ENCODE peak calls at places on chromosomes 5 and 9, in six cellular contexts. P is H9, H is mesendoderm, F is neuronal stem cell, X is H1, Y is mesenchymal stem cell. Z is an unnamed sample.

GRCh38 chr5:116864157-116864837 is 289.7 kb upstream of the SEMA6A start:
- DNase-seq in P (peak), H (peak), F (peak), X (peak), Y (peak), Z (no peak)

GRCh38 chr9:131537946-131538345 is 6.9 kb upstream of the UCK1 start:
- DNase-seq in P (no peak), H (no peak), F (no peak), X (no peak), Y (no peak), Z (no peak)

GRCh38 chr5:152883061-152883460 is 478.0 kb upstream of the NMUR2 start:
- DNase-seq in P (no peak), H (no peak), F (no peak), X (no peak), Y (no peak), Z (no peak)

GRCh38 chr9:132994410-132995120 is 16.1 kb downstream of the GFI1B start:
- DNase-seq in P (no peak), H (no peak), F (no peak), X (no peak), Y (peak), Z (peak)

GRCh38 chr5:130643321-130643720 is 521.7 kb downstream of the HINT1 start:
- DNase-seq in P (no peak), H (no peak), F (no peak), X (no peak), Y (no peak), Z (no peak)

GRCh38 chr9:22144226-22144625 is 135.1 kb upstream of the CDKN2B start:
- DNase-seq in P (no peak), H (no peak), F (no peak), X (no peak), Y (no peak), Z (peak)

GRCh38 chr9:16143310-16143709 is 590.5 kb downstream of the CCDC171 start:
- DNase-seq in P (no peak), H (no peak), F (no peak), X (no peak), Y (no peak), Z (peak)

GRCh38 chr5:165101709-165102108 is 1596.3 kb downstream of the MAT2B start:
- DNase-seq in P (no peak), H (no peak), F (no peak), X (no peak), Y (no peak), Z (no peak)

GRCh38 chr5:145743396-145744061 is 91.6 kb downstream of the PRELID2 start:
- DNase-seq in P (no peak), H (peak), F (no peak), X (no peak), Y (no peak), Z (no peak)

GRCh38 chr9:104750185-104750762 is 2.8 kb downstream of the NIPSNAP3A start:
- DNase-seq in P (no peak), H (no peak), F (no peak), X (no peak), Y (no peak), Z (no peak)

GRCh38 chr5:88488566-88488965 is 219.9 kb upstream of the TMEM161B start:
- DNase-seq in P (no peak), H (no peak), F (no peak), X (no peak), Y (no peak), Z (no peak)

GRCh38 chr9:83247732-83248131 is 184.8 kb upstream of the RASEF start:
- DNase-seq in P (no peak), H (no peak), F (no peak), X (no peak), Y (no peak), Z (no peak)

GRCh38 chr5:133051547-133052316 is at the start of gene HSPA4:
- DNase-seq in P (peak), H (peak), F (peak), X (peak), Y (peak), Z (peak)

GRCh38 chr9:34759432-34760134 is 49.6 kb upstream of the CCL21 start:
- DNase-seq in P (no peak), H (no peak), F (no peak), X (no peak), Y (no peak), Z (no peak)

GRCh38 chr5:40347981-40348725 is 331.6 kb upstream of the PTGER4 start:
- DNase-seq in P (no peak), H (no peak), F (no peak), X (no peak), Y (no peak), Z (no peak)

GRCh38 chr5:76579166-76579765 is 43.9 kb downstream of the F2RL2 start:
- DNase-seq in P (no peak), H (no peak), F (no peak), X (no peak), Y (peak), Z (peak)

GRCh38 chr9:125509476-125509875 is 197.5 kb downstream of the MAPKAP1 start:
- DNase-seq in P (no peak), H (no peak), F (no peak), X (peak), Y (peak), Z (peak)

GRCh38 chr9:125514468-125514867 is 192.5 kb downstream of the MAPKAP1 start:
- DNase-seq in P (no peak), H (no peak), F (no peak), X (no peak), Y (no peak), Z (no peak)

GRCh38 chr9:125510980-125511379 is 196.0 kb downstream of the MAPKAP1 start:
- DNase-seq in P (no peak), H (no peak), F (no peak), X (no peak), Y (no peak), Z (no peak)

GRCh38 chr9:125513634-125514413 is 193.2 kb downstream of the MAPKAP1 start:
- DNase-seq in P (no peak), H (no peak), F (no peak), X (no peak), Y (peak), Z (peak)

DNA sequence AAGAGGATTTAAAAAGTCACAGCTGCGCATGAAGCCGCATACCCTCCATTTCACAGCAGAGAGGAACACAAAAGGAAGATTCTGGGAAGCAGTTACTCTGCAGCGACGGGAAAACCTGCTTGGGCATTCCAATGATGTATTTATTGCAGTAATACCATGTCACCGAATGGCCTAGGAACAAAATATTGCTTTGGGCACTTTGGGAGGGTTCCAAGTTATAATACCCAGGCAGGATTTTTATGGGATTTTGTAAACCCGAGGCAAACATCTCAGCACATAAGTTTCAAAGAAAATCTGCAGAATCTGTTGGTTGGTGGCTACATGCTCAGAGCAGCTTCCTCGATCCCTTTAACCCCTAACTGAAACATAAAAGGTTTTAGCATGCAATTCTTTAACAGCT is 195.2 kb downstream of the MAPKAP1 start:
- DNase-seq in P (no peak), H (no peak), F (no peak), X (peak), Y (no peak), Z (no peak)
- H2BK15ac ChIP-seq in P (no peak), H (peak), F (no peak), X (no peak), Y (no peak), Z (peak)

DNA sequence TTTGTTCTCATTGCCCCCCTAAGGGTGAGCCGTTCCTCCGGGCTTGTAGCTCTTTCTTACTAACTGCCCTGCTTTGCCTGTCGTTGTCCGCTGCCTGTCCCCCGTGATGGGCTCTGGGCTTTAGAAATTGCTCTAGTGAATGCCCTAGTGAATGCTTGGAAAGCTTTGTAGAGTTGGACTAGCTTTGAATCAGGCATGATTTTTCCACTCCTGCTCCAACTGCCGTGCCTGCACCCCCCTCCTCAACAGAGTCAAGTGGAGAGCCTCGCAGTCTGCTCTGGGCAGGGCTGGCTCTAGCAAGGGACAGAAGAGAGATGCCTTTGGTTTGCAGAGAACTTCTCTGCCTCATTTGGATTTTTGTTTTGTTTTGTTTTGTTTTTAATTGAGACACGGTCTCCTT is 46.8 kb upstream of the DAB2IP start:
- DNase-seq in P (no peak), H (no peak), F (no peak), X (no peak), Y (no peak), Z (no peak)
- H2AK5ac ChIP-seq in P (no peak), H (no peak), F (no peak), X (no peak), Y (no peak), Z (peak)

GRCh38 chr5:73488806-73489205 is 9.4 kb upstream of the BTF3 start:
- DNase-seq in P (no peak), H (no peak), F (no peak), X (no peak), Y (no peak), Z (no peak)
- H2BK15ac ChIP-seq in P (peak), H (no peak), F (no peak), X (no peak), Y (no peak), Z (no peak)

GRCh38 chr5:167594750-167595149 is 696.7 kb upstream of the WWC1 start:
- DNase-seq in P (no peak), H (no peak), F (no peak), X (no peak), Y (no peak), Z (no peak)
- H2AK5ac ChIP-seq in P (no peak), H (no peak), F (no peak), X (no peak), Y (no peak), Z (no peak)

GRCh38 chr9:115717711-115718173 is 435.8 kb upstream of the PAPPA start:
- DNase-seq in P (no peak), H (peak), F (no peak), X (no peak), Y (peak), Z (peak)
- H2BK15ac ChIP-seq in P (no peak), H (no peak), F (no peak), X (no peak), Y (no peak), Z (no peak)

GRCh38 chr9:123269316-123269715 is 930 bp upstream of the STRBP start:
- DNase-seq in P (no peak), H (no peak), F (no peak), X (no peak), Y (no peak), Z (no peak)

GRCh38 chr9:123268950-123269302 is 540 bp upstream of the STRBP start:
- DNase-seq in P (no peak), H (no peak), F (no peak), X (no peak), Y (no peak), Z (no peak)

GRCh38 chr9:123268240-123268949 is at the start of gene STRBP:
- DNase-seq in P (peak), H (peak), F (peak), X (peak), Y (peak), Z (peak)

GRCh38 chr9:123266655-123267421 is 1.5 kb downstream of the STRBP start:
- DNase-seq in P (no peak), H (peak), F (no peak), X (no peak), Y (no peak), Z (no peak)

DNA sequence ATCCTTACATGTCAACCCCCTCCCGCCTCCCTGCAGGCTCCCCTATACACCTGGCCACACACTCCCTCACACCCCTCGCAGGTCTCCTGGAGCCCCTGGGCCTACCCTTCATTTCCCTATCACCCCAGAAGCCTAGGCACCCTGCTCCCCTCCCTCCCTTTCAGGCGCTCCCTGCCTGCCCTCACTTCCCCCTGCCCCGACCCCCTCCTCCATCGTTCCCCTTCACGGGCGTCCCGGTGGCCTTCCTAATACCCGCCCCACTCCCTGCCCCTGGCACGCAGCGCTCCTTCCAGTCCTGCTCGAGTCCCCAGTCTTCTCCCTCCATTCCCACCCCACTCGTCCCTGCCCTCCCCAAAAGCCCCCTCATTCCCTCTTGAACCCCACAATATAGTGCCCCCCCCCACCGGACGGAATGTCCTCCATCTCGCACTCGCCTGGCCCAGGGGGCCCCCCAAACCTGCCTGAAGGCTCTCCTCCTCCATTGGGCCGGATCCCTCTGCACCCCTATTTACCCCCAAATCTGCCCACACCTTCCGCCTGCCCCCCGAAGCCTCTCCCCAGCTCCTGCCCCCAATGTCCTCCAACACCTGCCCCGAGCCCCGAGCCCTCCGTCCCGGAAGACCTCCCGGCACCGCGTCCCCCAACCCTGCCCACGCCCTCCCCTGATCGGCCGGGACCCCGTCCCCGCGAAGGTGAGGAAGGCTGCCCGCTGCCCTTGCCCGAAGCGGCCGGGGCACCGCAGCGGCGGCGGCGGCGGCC is 726 bp downstream of the STRBP start:
- DNase-seq in P (no peak), H (peak), F (no peak), X (no peak), Y (no peak), Z (no peak)
- H2AK5ac ChIP-seq in P (no peak), H (no peak), F (peak), X (no peak), Y (no peak), Z (no peak)